ENCODE peak calls at places on chromosomes 1 and 21, in four cellular contexts. S, B, V and F are unnamed samples.

GRCh38 chr1:117014209-117014608 is 12.6 kb downstream of the CD101 start:
- DNase-seq in S (no peak), B (no peak), V (no peak), F (no peak)

GRCh38 chr1:160722726-160723125 is 11.1 kb upstream of the CD48 start:
- DNase-seq in S (no peak), B (no peak), V (no peak), F (no peak)

GRCh38 chr1:185663332-185663731 is 70.9 kb upstream of the HMCN1 start:
- DNase-seq in S (no peak), B (no peak), V (no peak), F (no peak)

GRCh38 chr1:94110946-94111740 is 9.8 kb downstream of the ABCA4 start:
- DNase-seq in S (no peak), B (no peak), V (no peak), F (no peak)

GRCh38 chr1:245177071-245177900 is 22.5 kb downstream of the KIF26B start:
- DNase-seq in S (no peak), B (no peak), V (no peak), F (no peak)

GRCh38 chr1:228109962-228110488 is 926 bp upstream of the MRPL55 start:
- DNase-seq in S (no peak), B (no peak), V (peak), F (no peak)

GRCh38 chr1:62294211-62294610 is 25.0 kb downstream of the KANK4 start:
- DNase-seq in S (no peak), B (peak), V (peak), F (no peak)

GRCh38 chr1:204207136-204207616 is 6.6 kb downstream of the GOLT1A start:
- DNase-seq in S (peak), B (peak), V (peak), F (peak)

GRCh38 chr1:147612366-147612765 is 58.0 kb downstream of the ACP6 start:
- DNase-seq in S (no peak), B (no peak), V (no peak), F (no peak)

GRCh38 chr1:42240964-42241755 is 76.6 kb upstream of the GUCA2A start:
- DNase-seq in S (no peak), B (no peak), V (no peak), F (no peak)

GRCh38 chr1:206766251-206766856 is 4.2 kb upstream of the IL19 start:
- DNase-seq in S (no peak), B (no peak), V (peak), F (no peak)

GRCh38 chr1:178161516-178161915 is 67.6 kb downstream of the RASAL2 start:
- DNase-seq in S (no peak), B (no peak), V (no peak), F (no peak)

GRCh38 chr1:156356875-156357534 is 12.0 kb upstream of the RHBG start:
- DNase-seq in S (peak), B (peak), V (peak), F (peak)

GRCh38 chr1:108936170-108936569 is 27.1 kb downstream of the CLCC1 start:
- DNase-seq in S (no peak), B (no peak), V (no peak), F (no peak)

GRCh38 chr1:236206548-236206947 is 64.2 kb downstream of the GPR137B start:
- DNase-seq in S (no peak), B (no peak), V (peak), F (no peak)

GRCh38 chr1:67485046-67485811 is 55.0 kb upstream of the SERBP1 start:
- DNase-seq in S (no peak), B (no peak), V (no peak), F (no peak)

GRCh38 chr1:223551610-223552009 is 113.9 kb downstream of the CAPN8 start:
- DNase-seq in S (no peak), B (no peak), V (no peak), F (no peak)

GRCh38 chr21:25750085-25750484 is 15.3 kb downstream of the GABPA start:
- DNase-seq in S (no peak), B (no peak), V (no peak), F (no peak)

GRCh38 chr1:110615548-110616130 is 9.5 kb upstream of the KCNA2 start:
- DNase-seq in S (no peak), B (no peak), V (peak), F (no peak)

GRCh38 chr1:226664413-226665101 is 74.5 kb downstream of the ITPKB start:
- DNase-seq in S (no peak), B (no peak), V (no peak), F (no peak)

GRCh38 chr1:8092603-8093141 is 66.6 kb upstream of the ERRFI1 start:
- DNase-seq in S (no peak), B (no peak), V (no peak), F (no peak)

GRCh38 chr1:107976431-107977215 is 11.6 kb upstream of the VAV3 start:
- DNase-seq in S (no peak), B (no peak), V (no peak), F (no peak)

GRCh38 chr1:90488451-90488850 is 228.7 kb downstream of the BARHL2 start:
- DNase-seq in S (no peak), B (no peak), V (no peak), F (no peak)

GRCh38 chr21:36310016-36310415 is 10.0 kb upstream of the MORC3 start:
- DNase-seq in S (no peak), B (no peak), V (no peak), F (no peak)

GRCh38 chr1:64187646-64188045 is 15.8 kb upstream of the UBE2U start:
- DNase-seq in S (no peak), B (no peak), V (no peak), F (no peak)

GRCh38 chr21:15195768-15196167 is 131.0 kb upstream of the NRIP1 start:
- DNase-seq in S (no peak), B (no peak), V (no peak), F (no peak)

GRCh38 chr1:204128964-204129896 is 22.6 kb downstream of the ETNK2 start:
- DNase-seq in S (peak), B (peak), V (peak), F (peak)

GRCh38 chr1:156797212-156797871 is 19.3 kb downstream of the SH2D2A start:
- DNase-seq in S (no peak), B (no peak), V (peak), F (no peak)

GRCh38 chr21:38386967-38387366 is 111.3 kb downstream of the ERG start:
- DNase-seq in S (no peak), B (no peak), V (no peak), F (no peak)

GRCh38 chr1:205687242-205687641 is 6.9 kb upstream of the SLC45A3 start:
- DNase-seq in S (no peak), B (no peak), V (no peak), F (no peak)

GRCh38 chr1:193537266-193538003 is 351.0 kb upstream of the B3GALT2 start:
- DNase-seq in S (peak), B (no peak), V (no peak), F (peak)

GRCh38 chr1:18884419-18884717 is 18.0 kb downstream of the ALDH4A1 start:
- DNase-seq in S (no peak), B (no peak), V (no peak), F (no peak)

GRCh38 chr1:58290685-58291372 is 255.7 kb downstream of the OMA1 start:
- DNase-seq in S (no peak), B (peak), V (peak), F (no peak)

GRCh38 chr1:85629532-85629920 is 49.0 kb downstream of the CCN1 start:
- DNase-seq in S (no peak), B (no peak), V (no peak), F (no peak)

GRCh38 chr1:85624361-85624760 is 43.8 kb downstream of the CCN1 start:
- DNase-seq in S (no peak), B (no peak), V (no peak), F (no peak)

GRCh38 chr1:85626818-85627217 is 46.3 kb downstream of the CCN1 start:
- DNase-seq in S (no peak), B (no peak), V (no peak), F (no peak)

GRCh38 chr1:85623061-85623471 is 42.5 kb downstream of the CCN1 start:
- DNase-seq in S (no peak), B (no peak), V (no peak), F (no peak)

GRCh38 chr1:85628791-85629531 is 48.4 kb downstream of the CCN1 start:
- DNase-seq in S (no peak), B (no peak), V (peak), F (no peak)
- TF ChIP-seq POLR2AphosphoS5 in S (no peak), B (no peak), V (no peak), F (no peak)

DNA sequence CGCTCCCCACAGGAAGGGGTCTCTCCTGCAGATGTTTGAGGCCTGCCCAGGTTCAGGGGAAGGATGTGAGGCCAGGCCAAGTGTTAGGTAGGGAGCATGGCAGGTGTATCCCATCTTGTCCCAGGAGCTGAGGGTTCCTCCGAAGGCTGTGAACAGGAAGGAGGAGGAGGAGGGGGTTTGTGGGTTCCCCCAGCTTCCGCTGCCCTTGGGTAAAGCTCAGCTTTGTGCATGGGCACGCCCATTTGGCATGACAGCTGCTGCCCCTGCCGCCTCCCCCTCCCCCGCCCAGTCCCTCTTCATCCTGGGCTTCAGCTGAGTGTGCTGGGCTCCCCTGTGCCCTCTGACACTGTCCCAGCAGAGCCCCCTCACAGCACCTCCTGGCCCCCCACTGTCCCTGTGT is 25.5 kb downstream of the TNFRSF8 start:
- DNase-seq in S (no peak), B (no peak), V (no peak), F (no peak)
- TF ChIP-seq TAF1 in S (no peak), B (no peak), V (no peak), F (no peak)

GRCh38 chr21:43991447-43991991 is 20.6 kb upstream of the TRAPPC10 start:
- DNase-seq in S (no peak), B (no peak), V (no peak), F (no peak)

GRCh38 chr21:43992121-43992520 is 20.0 kb upstream of the TRAPPC10 start:
- DNase-seq in S (no peak), B (no peak), V (no peak), F (no peak)

GRCh38 chr21:43994646-43995045 is 17.5 kb upstream of the TRAPPC10 start:
- DNase-seq in S (no peak), B (no peak), V (no peak), F (no peak)

GRCh38 chr21:43994085-43994484 is 18.0 kb upstream of the TRAPPC10 start:
- DNase-seq in S (no peak), B (no peak), V (no peak), F (no peak)

DNA sequence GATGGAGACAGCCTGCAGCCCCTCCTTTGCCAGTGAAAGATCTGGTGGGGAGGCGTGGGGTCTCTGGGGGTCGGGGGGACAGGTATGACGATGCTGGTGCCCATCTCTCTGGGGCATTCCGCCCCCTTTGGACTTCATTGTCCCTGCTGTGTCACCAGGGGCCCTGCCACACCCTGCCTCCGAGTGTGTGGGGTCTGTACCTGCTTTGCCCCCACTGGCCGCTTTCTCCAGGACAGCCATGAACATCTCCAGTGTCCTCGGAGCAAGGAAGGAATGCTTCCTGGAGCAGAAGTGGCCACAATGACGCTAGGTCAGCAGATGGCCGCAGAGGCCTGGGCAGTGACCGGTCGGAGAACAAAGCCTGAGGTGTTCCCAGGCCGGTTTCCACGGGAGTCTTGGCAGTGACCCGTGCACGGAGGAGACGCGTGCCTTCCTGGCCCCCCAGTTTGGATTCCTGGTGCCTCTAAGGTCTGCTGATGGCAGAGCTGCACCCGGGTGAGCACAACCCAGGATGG is 18.6 kb upstream of the TRAPPC10 start:
- DNase-seq in S (no peak), B (no peak), V (no peak), F (no peak)
- TF ChIP-seq POLR2AphosphoS5 in S (no peak), B (no peak), V (no peak), F (no peak)

GRCh38 chr1:201404016-201404598 is 5.0 kb upstream of the LAD1 start:
- DNase-seq in S (no peak), B (no peak), V (no peak), F (no peak)

GRCh38 chr1:201404722-201405483 is 5.8 kb upstream of the LAD1 start:
- DNase-seq in S (no peak), B (no peak), V (no peak), F (no peak)

GRCh38 chr1:201406831-201407406 is 7.8 kb upstream of the LAD1 start:
- DNase-seq in S (no peak), B (no peak), V (no peak), F (no peak)

GRCh38 chr1:201403359-201403758 is 4.2 kb upstream of the LAD1 start:
- DNase-seq in S (no peak), B (no peak), V (no peak), F (no peak)

DNA sequence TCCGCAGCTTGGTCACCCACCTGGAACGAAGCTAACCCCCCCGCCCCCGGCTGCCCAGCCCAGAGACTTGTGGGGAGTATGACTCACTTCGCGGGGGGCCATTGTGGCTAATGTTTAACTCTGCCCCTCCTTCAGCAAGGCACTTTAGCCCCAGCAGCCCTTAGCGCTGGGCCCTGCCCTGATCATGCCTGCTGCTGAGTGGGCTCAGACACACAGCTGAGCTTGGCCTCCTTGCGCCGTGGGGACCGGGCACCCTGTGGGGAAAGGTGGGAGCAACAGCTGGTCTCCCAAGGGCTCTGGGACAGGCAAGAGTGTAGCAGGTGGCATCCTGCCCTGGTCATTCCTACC is 6.3 kb upstream of the LAD1 start:
- DNase-seq in S (no peak), B (no peak), V (no peak), F (no peak)
- TF ChIP-seq TAF1 in S (no peak), B (no peak), V (no peak), F (no peak)

GRCh38 chr1:25568090-25568833 is 24.9 kb downstream of the LDLRAP1 start:
- DNase-seq in S (no peak), B (peak), V (no peak), F (no peak)
- TF ChIP-seq POLR2AphosphoS5 in S (no peak), B (no peak), V (no peak), F (no peak)